ENCODE peak calls at places on chromosomes 13 and 19, in seven cellular contexts. C is gastrocnemius medialis, L is lower lobe of right lung, V is Panc1, A is fibroblast of lung, F is colonic mucosa, N is PC-3. U is an unnamed sample.

GRCh38 chr19:40510526-40511115 is 43.8 kb downstream of the SPTBN4 start:
- DNase-seq in F (no peak), V (no peak), N (no peak), L (no peak), A (no peak), C (no peak), U (no peak)

GRCh38 chr13:42574011-42574410 is at the start of gene TNFSF11:
- DNase-seq in N (no peak), L (no peak), F (no peak), A (no peak), V (no peak), C (no peak), U (no peak)

GRCh38 chr19:35107541-35107939 is 8.1 kb upstream of the FXYD3 start:
- DNase-seq in C (no peak), L (no peak), A (peak; percentile 8), F (peak; percentile 75), N (peak; percentile 80), V (no peak), U (no peak)

GRCh38 chr19:861756-862528 is 2.5 kb downstream of the CFD start:
- DNase-seq in L (peak; percentile 78), C (no peak), N (peak; percentile 41), V (no peak), F (peak; percentile 76), A (peak; percentile 34), U (peak; percentile 93)

GRCh38 chr13:48571121-48571901 is 38.4 kb upstream of the RCBTB2 start:
- DNase-seq in C (peak; percentile 54), A (peak; percentile 79), F (no peak), L (no peak), N (no peak), V (no peak), U (peak; percentile 30)

GRCh38 chr19:42563352-42564210 is 31.1 kb downstream of the CEACAM8 start:
- DNase-seq in A (peak; percentile 36), C (no peak), L (no peak), N (peak; percentile 54), V (peak; percentile 22), F (peak; percentile 40), U (peak; percentile 58)

GRCh38 chr13:41696163-41697003 is 239.0 kb downstream of the RGCC start:
- DNase-seq in F (no peak), L (no peak), V (peak; percentile 54), A (peak; percentile 82), C (no peak), N (peak; percentile 80), U (peak; percentile 14)

GRCh38 chr19:43618921-43619261 is 538 bp downstream of the ZNF428 start:
- DNase-seq in F (peak; percentile 65), L (no peak), C (no peak), A (no peak), N (peak; percentile 12), V (peak; percentile 25), U (peak; percentile 80)

GRCh38 chr19:53365899-53366493 is 491 bp downstream of the ZNF525 start:
- DNase-seq in A (no peak), C (no peak), V (no peak), F (peak; percentile 44), N (peak; percentile 50), L (peak; percentile 46), U (no peak)

GRCh38 chr13:30299746-30300145 is 7.6 kb downstream of the KATNAL1 start:
- DNase-seq in L (no peak), C (no peak), A (no peak), V (no peak), N (no peak), F (no peak), U (no peak)

DNA sequence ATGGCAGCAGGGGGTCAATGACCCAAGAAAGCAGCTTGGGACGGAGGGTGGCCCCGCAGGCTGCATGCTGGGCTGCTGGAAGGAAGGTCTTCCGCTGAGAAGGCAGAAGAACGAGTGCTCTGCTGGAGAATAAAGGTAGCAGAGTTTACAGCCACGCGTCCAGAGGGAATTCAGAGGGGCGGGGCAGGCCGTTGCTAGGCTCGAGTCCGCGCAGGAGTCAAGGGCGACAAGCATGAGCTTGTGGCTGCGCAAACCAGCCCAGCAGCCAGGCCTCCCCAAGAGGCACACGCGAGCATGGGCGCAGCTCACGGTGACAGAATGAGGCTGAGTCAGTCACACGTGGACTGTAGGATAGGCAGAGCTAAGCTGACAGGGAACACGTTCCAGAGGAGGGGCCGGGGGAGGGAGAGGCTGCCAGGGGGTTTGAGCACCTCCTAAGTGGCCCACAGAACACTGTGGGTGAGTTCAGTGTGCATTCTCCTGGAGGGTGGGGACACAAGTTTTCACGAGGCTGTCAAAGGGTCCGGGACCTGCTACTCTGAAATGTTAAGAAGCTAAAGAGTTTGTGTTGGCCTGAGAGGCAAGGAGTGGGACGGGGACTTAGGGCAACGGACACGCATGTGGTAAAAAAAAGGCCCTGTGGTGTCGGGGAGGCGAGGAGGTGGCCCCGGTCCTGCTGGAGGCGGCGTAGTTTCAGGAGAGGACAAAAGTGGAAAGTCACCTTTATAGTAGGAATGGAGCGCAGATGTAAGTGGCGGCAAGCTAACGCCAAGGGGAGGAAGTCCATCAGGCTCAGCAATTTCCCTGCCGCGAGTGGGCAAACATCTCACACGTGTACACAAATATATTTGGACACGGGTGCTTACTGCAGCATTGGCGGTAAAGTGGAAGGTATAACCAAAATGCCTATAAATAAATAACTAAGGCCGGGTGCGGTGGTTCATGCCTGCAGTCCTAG is 17.7 kb downstream of the RFX2 start:
- DNase-seq in A (peak; percentile 71), C (peak; percentile 62), F (peak; percentile 89), N (peak; percentile 90), V (no peak), L (peak; percentile 93), U (no peak)
- H3K4me3 ChIP-seq in A (peak overlapping the region; percentile 22), C (peak overlapping the region; percentile 32), F (peak overlapping the region; percentile 7), N (peak overlapping the region; percentile 38), V (peak overlapping the region; percentile 41), L (peak overlapping the region; percentile 29), U (no peak overlapping the region)

DNA sequence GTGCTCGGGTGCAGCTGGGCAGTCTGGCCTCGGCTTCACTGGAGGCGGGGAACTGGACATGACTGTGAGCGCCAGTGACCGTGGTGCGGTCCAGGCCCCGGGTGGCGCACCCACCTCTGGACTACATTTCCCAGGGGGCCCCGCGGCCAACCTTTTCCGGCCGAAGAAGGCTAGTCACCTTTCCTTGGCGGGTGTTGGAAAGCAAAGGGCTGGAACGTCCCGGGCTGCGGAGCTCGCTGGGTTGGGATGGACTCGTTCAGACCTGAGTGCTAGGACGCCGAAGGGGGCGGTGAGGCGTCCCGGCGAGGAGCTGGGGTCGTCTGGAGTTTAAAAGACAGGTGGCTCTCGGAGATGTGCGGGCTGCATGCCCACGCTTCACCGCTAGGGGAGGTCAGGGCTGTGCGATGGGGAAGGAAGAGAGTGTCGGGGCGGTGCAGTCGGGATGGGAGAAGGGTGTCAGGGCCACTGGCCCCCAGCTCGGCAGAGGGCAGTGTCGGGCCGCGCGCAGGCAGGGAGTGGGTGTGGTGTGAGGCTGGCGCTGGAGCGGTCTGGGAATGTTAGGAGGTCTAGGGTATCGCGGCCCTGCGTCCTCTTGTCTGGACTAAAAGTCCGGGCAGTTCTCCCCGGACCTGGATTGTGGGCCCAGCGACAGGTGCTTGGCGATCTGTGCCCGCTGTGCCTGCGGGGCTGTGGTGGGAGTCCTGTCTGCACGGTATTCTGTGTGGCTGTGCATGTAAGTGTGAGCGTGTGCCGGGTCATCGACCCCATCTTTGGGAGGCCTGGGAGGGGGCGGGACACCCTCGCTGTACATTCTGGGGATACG is 57.1 kb downstream of the ZNF568 start:
- DNase-seq in F (peak; percentile 92), N (no peak), V (peak; percentile 48), L (peak; percentile 86), A (peak; percentile 76), C (peak; percentile 61), U (no peak)
- TF ChIP-seq CTCF in F (peak; percentile 85), N (no peak), V (peak; percentile 95), L (peak; percentile 73), A (peak; percentile 77), C (peak; percentile 70), U (no peak)

DNA sequence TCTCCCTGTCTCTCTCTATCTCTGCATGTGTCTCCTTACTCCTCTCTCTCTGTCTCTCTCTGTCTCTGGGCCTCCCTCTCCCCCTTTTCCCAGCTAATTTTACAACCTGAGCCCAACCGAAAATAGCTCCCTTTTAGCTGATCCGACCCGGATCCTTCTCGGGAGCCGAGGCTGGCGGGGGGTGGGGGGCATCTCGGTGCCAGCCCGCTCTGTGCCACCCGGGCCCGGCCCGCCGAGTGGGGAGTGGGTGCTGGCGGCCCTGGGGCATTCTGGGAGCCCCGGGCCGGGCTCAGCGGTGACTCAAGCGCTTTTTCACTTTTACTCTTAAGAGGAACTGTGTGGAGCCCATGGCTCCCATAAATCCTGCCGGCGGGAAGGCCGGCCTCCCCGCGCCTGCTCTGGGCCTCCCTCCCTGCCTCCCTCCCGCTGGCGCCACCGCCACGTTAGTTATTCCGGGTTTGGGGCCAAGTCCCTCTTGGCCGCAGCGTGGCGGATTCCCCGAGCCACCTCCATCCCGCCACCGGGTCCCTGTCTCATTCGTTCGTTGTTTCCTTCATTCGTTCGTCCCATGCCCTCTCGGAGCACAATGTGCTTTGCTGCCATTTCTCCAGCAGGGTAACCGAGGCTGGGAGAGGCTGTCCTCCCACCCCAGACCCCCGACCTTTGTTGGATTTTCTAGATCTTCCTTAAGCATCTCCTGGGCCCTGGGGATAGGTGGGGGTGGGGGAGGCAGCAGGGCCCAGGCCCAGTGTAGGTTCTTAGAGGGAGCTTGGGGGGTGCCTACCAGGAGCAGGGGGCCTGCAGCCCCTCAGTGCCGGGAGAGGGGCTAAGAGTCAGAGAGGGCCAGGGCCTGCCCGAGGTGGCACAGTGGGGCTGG is 3.2 kb downstream of the NFIC start:
- DNase-seq in V (no peak), F (peak; percentile 47), L (peak; percentile 74), C (peak; percentile 83), A (peak; percentile 73), N (peak; percentile 59), U (no peak)
- H3K4me1 ChIP-seq in V (peaks cover 55% of the 10 kb centered on the region), F (no peaks in the 10 kb centered on the region), L (peaks cover 65% of the 10 kb centered on the region), C (peaks cover 57% of the 10 kb centered on the region), A (peaks cover 25% of the 10 kb centered on the region), N (peaks cover 22% of the 10 kb centered on the region), U (no peaks in the 10 kb centered on the region)

DNA sequence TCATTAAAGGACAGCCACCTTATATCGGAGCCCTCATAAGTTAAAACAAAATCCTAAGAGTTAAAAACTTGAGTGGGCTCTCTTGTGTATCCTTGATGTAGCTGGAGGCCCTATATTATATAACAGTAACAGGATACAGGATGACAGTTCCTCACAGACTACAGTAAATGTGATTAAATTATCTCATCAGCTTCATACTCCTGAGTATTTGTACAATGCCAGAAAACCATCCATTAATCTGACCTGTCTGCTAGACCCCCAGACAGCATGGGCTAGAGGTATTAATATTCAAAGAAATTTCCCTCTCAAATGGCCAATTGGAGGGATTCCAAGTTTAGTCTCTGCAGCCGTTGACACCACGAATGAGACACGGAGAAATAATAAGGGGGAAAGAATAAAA is 155.7 kb upstream of the KLF12 start:
- DNase-seq in C (no peak), V (no peak), L (no peak), F (no peak), N (no peak), A (no peak), U (no peak)
- H3K4me3 ChIP-seq in C (peak overlapping the region; percentile 4), V (no peak overlapping the region), L (no peak overlapping the region), F (no peak overlapping the region), N (no peak overlapping the region), A (no peak overlapping the region), U (peak overlapping the region; percentile 30)

DNA sequence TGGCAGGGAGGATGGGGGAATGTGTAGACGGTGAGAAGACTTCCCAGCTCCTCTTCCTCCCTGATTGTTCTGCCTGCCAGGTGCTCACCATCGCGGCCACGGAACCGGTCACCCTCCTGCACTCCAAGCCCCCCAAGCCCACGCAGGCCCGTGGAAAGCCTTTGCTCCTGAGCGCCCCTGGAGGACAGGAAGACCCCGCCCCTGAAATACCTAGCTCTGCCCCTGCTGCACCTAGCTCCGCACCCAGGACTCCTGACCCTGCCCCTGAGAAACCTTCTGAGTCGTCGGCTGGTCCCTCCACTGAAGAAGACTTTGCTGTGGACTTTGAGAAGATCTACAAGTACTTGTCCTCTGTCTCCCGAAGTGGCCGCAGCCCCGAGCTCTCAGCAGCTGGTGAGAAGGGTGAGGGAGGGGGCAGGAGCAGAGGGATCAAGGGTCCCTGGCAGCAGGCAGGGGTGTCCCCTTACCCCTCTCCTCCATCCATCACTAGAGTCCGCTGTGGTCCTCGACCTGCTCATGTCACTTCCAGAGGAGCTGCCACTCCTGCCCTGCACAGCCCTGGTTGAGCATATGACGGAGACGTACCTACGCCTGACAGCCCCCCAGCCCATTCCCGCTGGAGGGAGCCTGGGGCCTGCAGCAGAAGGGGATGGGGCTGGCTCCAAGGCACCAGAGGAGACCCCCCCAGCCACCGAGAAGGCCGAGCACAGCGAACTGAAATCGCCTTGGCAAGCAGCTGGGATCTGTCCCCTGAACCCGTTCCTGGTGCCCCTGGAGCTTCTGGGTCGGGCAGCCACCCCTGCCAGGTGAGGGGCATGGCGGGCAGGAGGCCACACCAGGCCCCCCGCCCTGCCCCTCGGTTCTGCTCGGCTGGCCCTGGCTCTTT is 2.1 kb downstream of the SNAPC2 start:
- DNase-seq in V (no peak), N (no peak), A (no peak), F (no peak), C (no peak), L (peak; percentile 49), U (no peak)
- TF ChIP-seq CTCF in V (peak; percentile 23), N (no peak), A (no peak), F (no peak), C (no peak), L (no peak), U (no peak)